ENCODE peak calls at places on chromosome 22, in eight cellular contexts. A is pancreas, L is COR-L47, V is NCI-H460, T is AG10803, N is T-helper 1 cell, R is IMR-90, F is AG09309. P is an unnamed sample.

GRCh38 chr22:38172016-38172431 is 9.6 kb downstream of the PLA2G6 start:
- DNase-seq in A (no peak), L (no peak), V (no peak), T (no peak), N (no peak), R (peak; percentile 51), F (no peak), P (no peak)

GRCh38 chr22:49622241-49623105 is 205.2 kb downstream of the BRD1 start:
- DNase-seq in A (no peak), L (no peak), V (no peak), T (no peak), N (no peak), R (no peak), F (no peak), P (no peak)

GRCh38 chr22:46815896-46816721 is 53.7 kb downstream of the TBC1D22A start:
- DNase-seq in A (peak; percentile 37), L (no peak), V (no peak), T (peak; percentile 30), N (no peak), R (peak; percentile 66), F (no peak), P (no peak)

GRCh38 chr22:23383491-23384450 is 196.3 kb downstream of the IGLL1 start:
- DNase-seq in A (no peak), L (peak; percentile 82), V (no peak), T (no peak), N (no peak), R (no peak), F (no peak), P (peak; percentile 86)

GRCh38 chr22:44587004-44587793 is 89.2 kb upstream of the RTL6 start:
- DNase-seq in A (no peak), L (peak; percentile 87), V (no peak), T (peak; percentile 17), N (peak; percentile 9), R (peak; percentile 11), F (no peak), P (peak; percentile 96)

GRCh38 chr22:32764330-32765116 is 37.0 kb upstream of the TIMP3 start:
- DNase-seq in A (no peak), L (no peak), V (no peak), T (peak; percentile 93), N (no peak), R (peak; percentile 96), F (peak; percentile 61), P (peak; percentile 63)

GRCh38 chr22:33895444-33895843 is 24.8 kb downstream of the LARGE1 start:
- DNase-seq in A (no peak), L (no peak), V (no peak), T (no peak), N (no peak), R (no peak), F (no peak), P (no peak)

GRCh38 chr22:48004038-48004437 is 1241.6 kb downstream of the TBC1D22A start:
- DNase-seq in A (no peak), L (no peak), V (no peak), T (no peak), N (no peak), R (no peak), F (no peak), P (peak; percentile 43)

GRCh38 chr22:31106651-31107205 is 640 bp downstream of the SELENOM start:
- DNase-seq in A (peak; percentile 48), L (no peak), V (no peak), T (peak; percentile 66), N (no peak), R (peak; percentile 55), F (no peak), P (no peak)

GRCh38 chr22:23271597-23271908 is 91.2 kb downstream of the BCR start:
- DNase-seq in A (no peak), L (no peak), V (no peak), T (no peak), N (no peak), R (no peak), F (no peak), P (no peak)

GRCh38 chr22:24803064-24803542 is 2.9 kb upstream of the SGSM1 start:
- DNase-seq in A (peak; percentile 70), L (peak; percentile 24), V (peak; percentile 38), T (peak; percentile 26), N (peak; percentile 29), R (peak; percentile 12), F (no peak), P (peak; percentile 72)

GRCh38 chr22:43722444-43722843 is 89.7 kb downstream of the EFCAB6 start:
- DNase-seq in A (no peak), L (no peak), V (no peak), T (no peak), N (no peak), R (no peak), F (no peak), P (no peak)

GRCh38 chr22:31377609-31378008 is 21.8 kb upstream of the DRG1 start:
- DNase-seq in A (no peak), L (no peak), V (no peak), T (no peak), N (no peak), R (no peak), F (no peak), P (peak; percentile 26)

GRCh38 chr22:38628444-38628843 is 27.7 kb downstream of the FAM227A start:
- DNase-seq in A (no peak), L (no peak), V (no peak), T (no peak), N (no peak), R (no peak), F (no peak), P (no peak)

GRCh38 chr22:26648011-26648497 is 9.3 kb upstream of the MIAT start:
- DNase-seq in A (no peak), L (peak; percentile 98), V (no peak), T (no peak), N (peak; percentile 66), R (no peak), F (no peak), P (peak; percentile 54)

GRCh38 chr22:39273950-39274887 is 29.4 kb upstream of the PDGFB start:
- DNase-seq in A (no peak), L (no peak), V (no peak), T (no peak), N (no peak), R (no peak), F (no peak), P (no peak)

GRCh38 chr22:30822216-30823014 is 127.7 kb downstream of the OSBP2 start:
- DNase-seq in A (no peak), L (no peak), V (no peak), T (no peak), N (no peak), R (no peak), F (no peak), P (peak; percentile 61)

GRCh38 chr22:47168441-47168840 is 406.0 kb downstream of the TBC1D22A start:
- DNase-seq in A (peak; percentile 4), L (no peak), V (no peak), T (no peak), N (no peak), R (no peak), F (no peak), P (no peak)

GRCh38 chr22:31346733-31347250 is 646 bp upstream of the PATZ1 start:
- DNase-seq in A (peak; percentile 74), L (peak; percentile 66), V (peak; percentile 27), T (no peak), N (peak; percentile 48), R (peak; percentile 33), F (no peak), P (peak; percentile 90)

GRCh38 chr22:43378011-43378704 is 33.7 kb upstream of the MPPED1 start:
- DNase-seq in A (peak; percentile 72), L (no peak), V (no peak), T (peak; percentile 29), N (peak; percentile 51), R (peak; percentile 3), F (no peak), P (peak; percentile 93)